ENCODE peak calls at places on chromosomes 6 and 20, in seven cellular contexts. T, J, L, F, R, M and D are unnamed samples.

GRCh38 chr6:111978826-111979225 is 75.1 kb upstream of the CCN6 start:
- DNase-seq in T (no peak), J (no peak), L (no peak), F (no peak), R (no peak), M (no peak), D (no peak)

GRCh38 chr6:134706153-134706552 is 243.7 kb downstream of the ALDH8A1 start:
- DNase-seq in T (no peak), J (no peak), L (no peak), F (no peak), R (no peak), M (no peak), D (no peak)

GRCh38 chr20:61832181-61832580 is 233.5 kb downstream of the TAF4 start:
- DNase-seq in T (no peak), J (no peak), L (no peak), F (no peak), R (no peak), M (no peak), D (no peak)

GRCh38 chr6:30357678-30358339 is 12.9 kb downstream of the RPP21 start:
- DNase-seq in T (peak), J (peak), L (peak), F (peak), R (no peak), M (peak), D (peak)

GRCh38 chr20:60009318-60009717 is 51.1 kb downstream of the CDH26 start:
- DNase-seq in T (no peak), J (no peak), L (no peak), F (no peak), R (no peak), M (no peak), D (no peak)

GRCh38 chr6:20400476-20401402 is 940 bp upstream of the E2F3 start:
- DNase-seq in T (no peak), J (peak), L (peak), F (peak), R (no peak), M (peak), D (peak)

GRCh38 chr6:87706187-87706966 is 4.3 kb upstream of the AKIRIN2 start:
- DNase-seq in T (no peak), J (no peak), L (no peak), F (no peak), R (no peak), M (peak), D (no peak)

GRCh38 chr6:157034433-157035230 is 257.5 kb downstream of the ARID1B start:
- DNase-seq in T (no peak), J (no peak), L (peak), F (no peak), R (no peak), M (peak), D (peak)

GRCh38 chr20:49028684-49029083 is 17.4 kb upstream of the CSE1L start:
- DNase-seq in T (no peak), J (no peak), L (no peak), F (no peak), R (no peak), M (peak), D (peak)

GRCh38 chr6:169921853-169922779 is 170.7 kb downstream of the ERMARD start:
- DNase-seq in T (no peak), J (peak), L (no peak), F (no peak), R (no peak), M (no peak), D (no peak)

GRCh38 chr20:35329435-35330139 is 37.4 kb upstream of the FAM83C start:
- DNase-seq in T (peak), J (peak), L (peak), F (peak), R (no peak), M (peak), D (peak)

GRCh38 chr6:44676826-44677433 is 289.4 kb downstream of the CDC5L start:
- DNase-seq in T (no peak), J (no peak), L (no peak), F (no peak), R (no peak), M (peak), D (no peak)

GRCh38 chr6:20135677-20136268 is 76.5 kb downstream of the MBOAT1 start:
- DNase-seq in T (no peak), J (no peak), L (no peak), F (no peak), R (no peak), M (peak), D (no peak)

GRCh38 chr6:55694148-55694547 is 115.2 kb upstream of the HMGCLL1 start:
- DNase-seq in T (no peak), J (no peak), L (no peak), F (peak), R (no peak), M (peak), D (no peak)

GRCh38 chr20:1185316-1185741 is 548 bp upstream of the TMEM74B start:
- DNase-seq in T (no peak), J (no peak), L (no peak), F (no peak), R (no peak), M (no peak), D (no peak)

GRCh38 chr20:24469116-24470030 is at the start of gene SYNDIG1:
- DNase-seq in T (no peak), J (no peak), L (no peak), F (no peak), R (no peak), M (peak), D (no peak)

GRCh38 chr6:24951831-24952299 is 16.1 kb upstream of the RIPOR2 start:
- DNase-seq in T (no peak), J (no peak), L (no peak), F (no peak), R (no peak), M (no peak), D (peak)